ENCODE peak calls at places on chromosomes 12 and 14, in nine cellular contexts. D, K, C, T, S, N, W, Q and Y are unnamed samples.

GRCh38 chr12:81866081-81866480 is 106.9 kb upstream of the PPFIA2 start:
- DNase-seq in D (no peak), K (no peak), C (no peak), T (no peak), S (no peak), N (no peak), W (no peak), Q (no peak), Y (no peak)

GRCh38 chr14:36663404-36664321 is 2.0 kb downstream of the PAX9 start:
- DNase-seq in D (no peak), K (no peak), C (no peak), T (no peak), S (no peak), N (no peak), W (no peak), Q (no peak), Y (no peak)

GRCh38 chr12:103627189-103627855 is 40.2 kb downstream of the STAB2 start:
- DNase-seq in D (peak; percentile 89), K (no peak), C (no peak), T (no peak), S (no peak), N (no peak), W (no peak), Q (no peak), Y (no peak)

GRCh38 chr12:4112290-4112689 is 161.3 kb upstream of the CCND2 start:
- DNase-seq in D (no peak), K (no peak), C (no peak), T (no peak), S (no peak), N (no peak), W (no peak), Q (no peak), Y (no peak)

GRCh38 chr12:128055567-128055966 is 211.4 kb upstream of the TMEM132C start:
- DNase-seq in D (no peak), K (no peak), C (no peak), T (no peak), S (no peak), N (no peak), W (no peak), Q (no peak), Y (no peak)

GRCh38 chr14:34365309-34365915 is 96.6 kb downstream of the SPTSSA start:
- DNase-seq in D (peak; percentile 74), K (no peak), C (no peak), T (peak; percentile 45), S (peak; percentile 13), N (peak; percentile 51), W (no peak), Q (no peak), Y (peak; percentile 2)

GRCh38 chr14:54840798-54841197 is 61.8 kb downstream of the GCH1 start:
- DNase-seq in D (no peak), K (no peak), C (no peak), T (no peak), S (no peak), N (no peak), W (no peak), Q (no peak), Y (no peak)

GRCh38 chr12:77089701-77090220 is 24.4 kb upstream of the E2F7 start:
- DNase-seq in D (no peak), K (no peak), C (no peak), T (no peak), S (no peak), N (no peak), W (no peak), Q (no peak), Y (no peak)

GRCh38 chr14:58414845-58415244 is 12.5 kb downstream of the TIMM9 start:
- DNase-seq in D (no peak), K (no peak), C (no peak), T (no peak), S (no peak), N (peak; percentile 9), W (no peak), Q (no peak), Y (peak; percentile 8)

GRCh38 chr12:26122681-26123481 is 2.0 kb downstream of the BHLHE41 start:
- DNase-seq in D (peak; percentile 95), K (peak; percentile 92), C (no peak), T (peak; percentile 79), S (peak; percentile 79), N (peak; percentile 72), W (no peak), Q (peak; percentile 74), Y (peak; percentile 78)

GRCh38 chr12:96344124-96344695 is 56.0 kb downstream of the CDK17 start:
- DNase-seq in D (no peak), K (no peak), C (no peak), T (no peak), S (no peak), N (no peak), W (no peak), Q (no peak), Y (no peak)

GRCh38 chr12:89353823-89354629 is 1.7 kb upstream of the DUSP6 start:
- DNase-seq in D (no peak), K (peak; percentile 87), C (peak; percentile 23), T (peak; percentile 60), S (peak; percentile 63), N (peak; percentile 64), W (no peak), Q (peak; percentile 84), Y (peak; percentile 88)

GRCh38 chr12:93972411-93973208 is 175.8 kb upstream of the PLXNC1 start:
- DNase-seq in D (no peak), K (no peak), C (no peak), T (peak; percentile 38), S (peak; percentile 75), N (peak; percentile 59), W (peak; percentile 73), Q (no peak), Y (peak; percentile 71)

GRCh38 chr14:55707365-55707804 is 127.4 kb downstream of the KTN1 start:
- DNase-seq in D (no peak), K (no peak), C (no peak), T (peak; percentile 76), S (peak; percentile 76), N (peak; percentile 77), W (peak; percentile 29), Q (no peak), Y (peak; percentile 70)

GRCh38 chr14:93137864-93138263 is 22.1 kb upstream of the ITPK1 start:
- DNase-seq in D (no peak), K (peak; percentile 78), C (no peak), T (peak; percentile 25), S (peak; percentile 12), N (peak; percentile 51), W (no peak), Q (peak; percentile 46), Y (no peak)

DNA sequence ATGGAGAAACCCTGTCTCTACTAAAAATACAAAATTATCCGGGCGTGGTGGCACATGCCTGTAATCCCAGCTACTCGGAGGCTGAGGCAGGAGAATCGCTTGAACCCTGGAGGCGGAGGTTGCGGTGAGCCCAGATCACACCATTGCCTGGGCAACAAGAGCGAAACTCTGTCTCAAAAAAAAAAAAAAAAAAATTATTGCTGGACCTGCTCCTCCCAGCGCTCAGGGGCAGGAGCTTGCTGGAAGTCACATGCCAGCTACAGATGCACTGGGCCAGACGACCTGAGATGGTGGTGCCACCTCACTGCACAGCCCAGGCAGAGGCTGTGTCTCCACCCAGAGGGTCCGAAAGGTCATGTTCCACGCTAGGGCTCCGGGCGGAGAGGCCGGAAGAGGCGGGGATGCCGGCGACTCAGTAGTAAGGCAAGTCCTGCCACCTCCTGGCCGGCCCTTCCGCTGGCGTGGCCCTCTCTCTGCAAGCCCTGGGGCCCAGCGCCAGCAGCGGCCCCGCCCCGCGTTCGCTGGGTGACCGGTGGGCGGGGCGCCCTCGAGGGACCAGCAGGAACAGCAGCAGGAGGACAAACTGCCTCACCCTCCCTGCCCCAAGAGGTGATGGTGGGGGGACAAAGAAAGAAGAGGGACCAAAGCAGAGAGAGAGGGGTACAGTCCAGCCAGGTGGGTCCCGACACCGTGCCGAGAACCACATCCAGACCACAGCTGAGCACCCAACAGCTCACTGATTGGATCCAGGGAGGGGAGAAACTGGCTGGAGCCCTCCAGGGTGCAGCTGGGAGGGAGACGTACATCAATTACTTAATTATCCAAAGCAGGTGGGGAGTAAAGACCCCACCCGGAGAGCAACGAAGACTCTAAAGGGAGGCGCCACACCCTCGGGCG is 3.6 kb upstream of the RHOF start:
- DNase-seq in D (peak; percentile 96), K (peak; percentile 96), C (no peak), T (peak; percentile 89), S (peak; percentile 83), N (peak; percentile 90), W (no peak), Q (peak; percentile 82), Y (peak; percentile 93)
- TF ChIP-seq CTCF in D (peak; percentile 59), K (peak; percentile 13), C (peak; percentile 49), T (peak; percentile 36), S (peak; percentile 34), N (peak; percentile 31), W (peak; percentile 35), Q (peak; percentile 31), Y (peak; percentile 42)

DNA sequence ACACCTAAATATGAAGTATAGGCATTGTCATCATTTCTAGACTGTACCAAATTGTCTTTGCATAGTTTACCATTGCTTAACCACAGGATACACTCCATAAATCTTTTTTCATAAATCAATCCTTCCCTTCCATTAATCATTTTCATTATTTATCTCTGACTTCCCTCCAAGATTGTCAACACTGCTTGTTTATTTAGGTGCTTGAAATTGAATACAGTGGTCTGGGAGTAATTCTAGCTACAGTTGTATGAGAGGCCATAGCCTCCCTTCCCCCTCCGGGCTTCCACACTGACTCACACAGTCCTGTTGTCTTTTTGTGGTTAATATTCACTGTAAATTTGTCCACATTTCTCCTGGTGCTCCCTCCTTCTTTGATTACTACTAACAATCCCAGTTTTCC is 114.2 kb upstream of the ARID2 start:
- DNase-seq in D (no peak), K (no peak), C (no peak), T (peak; percentile 65), S (peak; percentile 81), N (peak; percentile 35), W (peak; percentile 18), Q (peak; percentile 41), Y (peak; percentile 78)
- H3K4me3 ChIP-seq in D (no peak overlapping the region), K (no peak overlapping the region), C (no peak overlapping the region), T (no peak overlapping the region), S (no peak overlapping the region), N (no peak overlapping the region), W (no peak overlapping the region), Q (no peak overlapping the region), Y (no peak overlapping the region)

DNA sequence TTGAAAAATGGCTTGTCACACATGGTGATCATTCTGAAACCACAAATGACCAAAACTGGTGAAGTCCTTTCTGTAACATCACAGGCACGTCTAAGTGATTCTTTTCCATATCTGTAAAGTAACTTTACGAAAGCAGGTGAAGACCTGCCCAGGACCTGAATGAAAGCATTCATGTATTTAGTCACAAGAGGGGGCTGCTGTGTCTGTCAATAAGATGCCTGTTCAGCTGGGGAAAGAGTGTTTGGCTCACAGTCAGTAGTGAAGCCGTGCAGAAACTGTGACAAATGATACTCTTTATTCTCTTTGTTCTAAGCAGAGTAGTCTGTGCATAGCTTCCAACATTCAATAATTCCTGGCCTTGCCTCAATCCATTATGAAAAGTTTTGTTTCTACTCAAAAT is 373.5 kb upstream of the OR4E1 start:
- DNase-seq in D (no peak), K (no peak), C (no peak), T (no peak), S (no peak), N (no peak), W (no peak), Q (no peak), Y (no peak)
- TF ChIP-seq CTCF in D (no peak), K (no peak), C (no peak), T (no peak), S (peak; percentile 8), N (no peak), W (no peak), Q (peak; percentile 17), Y (no peak)

DNA sequence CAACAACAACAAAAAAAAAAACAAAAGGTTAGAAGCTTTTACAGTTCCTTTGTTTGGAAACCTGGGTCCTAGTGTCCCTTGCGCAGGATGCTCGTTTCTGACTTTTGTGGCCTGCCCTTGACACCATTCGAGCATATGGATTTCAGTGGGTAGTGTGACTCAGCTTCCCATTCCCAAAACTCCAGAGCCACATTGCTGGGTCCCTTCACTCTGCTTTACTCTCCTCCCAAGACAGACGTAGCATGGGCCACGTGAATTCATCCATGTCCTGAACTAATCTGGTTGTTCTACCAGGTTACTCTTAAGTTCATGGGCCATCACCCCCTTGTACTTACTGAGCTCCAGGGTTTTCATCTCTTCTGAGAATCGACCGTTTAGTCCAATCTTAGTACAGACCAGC is 68.0 kb upstream of the MAX start:
- DNase-seq in D (no peak), K (no peak), C (no peak), T (no peak), S (no peak), N (no peak), W (no peak), Q (peak; percentile 26), Y (no peak)
- H3K4me3 ChIP-seq in D (peak overlapping the region; percentile 28), K (no peak overlapping the region), C (peak overlapping the region; percentile 23), T (peak overlapping the region; percentile 43), S (no peak overlapping the region), N (no peak overlapping the region), W (no peak overlapping the region), Q (peak overlapping the region; percentile 47), Y (peak overlapping the region; percentile 26)